ENCODE peak calls at places on chromosomes 13 and 19, in four cellular contexts. One of them, this sample, is unnamed.

GRCh38 chr19:48510421-48511268 is 990 bp downstream of the LMTK3 start:
- DNase-seq in IMR-90: peak
- DNase-seq in H9: peak
- DNase-seq in mesenchymal stem cell: peak
- DNase-seq in this sample: no peak

GRCh38 chr13:39462906-39463305 is 140.1 kb downstream of the LHFPL6 start:
- DNase-seq in H9: no peak
- DNase-seq in IMR-90: no peak
- DNase-seq in mesenchymal stem cell: no peak
- DNase-seq in this sample: no peak

GRCh38 chr13:98443329-98443728 is 133.6 kb downstream of the STK24 start:
- DNase-seq in mesenchymal stem cell: peak
- DNase-seq in IMR-90: peak
- DNase-seq in H9: no peak
- DNase-seq in this sample: no peak

GRCh38 chr13:83414393-83414792 is 467.9 kb downstream of the SLITRK1 start:
- DNase-seq in mesenchymal stem cell: no peak
- DNase-seq in IMR-90: peak
- DNase-seq in H9: no peak
- DNase-seq in this sample: no peak

GRCh38 chr13:30037766-30038165 is 187.3 kb upstream of the UBL3 start:
- DNase-seq in IMR-90: peak
- DNase-seq in mesenchymal stem cell: peak
- DNase-seq in H9: no peak
- DNase-seq in this sample: no peak

GRCh38 chr19:38073806-38074685 is 150.0 kb downstream of the DPF1 start:
- DNase-seq in IMR-90: peak
- DNase-seq in mesenchymal stem cell: peak
- DNase-seq in H9: peak
- DNase-seq in this sample: peak

GRCh38 chr13:27194209-27194608 is 22.6 kb upstream of the USP12 start:
- DNase-seq in H9: no peak
- DNase-seq in IMR-90: no peak
- DNase-seq in mesenchymal stem cell: peak
- DNase-seq in this sample: no peak

GRCh38 chr19:43519436-43520088 is 7.4 kb downstream of the ETHE1 start:
- DNase-seq in H9: peak
- DNase-seq in mesenchymal stem cell: peak
- DNase-seq in IMR-90: peak
- DNase-seq in this sample: peak

GRCh38 chr19:1085676-1086442 is 9.3 kb downstream of the POLR2E start:
- DNase-seq in H9: no peak
- DNase-seq in mesenchymal stem cell: no peak
- DNase-seq in IMR-90: no peak
- DNase-seq in this sample: no peak

GRCh38 chr13:94674609-94675348 is 37.6 kb downstream of the SOX21 start:
- DNase-seq in mesenchymal stem cell: peak
- DNase-seq in H9: peak
- DNase-seq in IMR-90: peak
- DNase-seq in this sample: peak

GRCh38 chr19:29854033-29854432 is 42.2 kb downstream of the CCNE1 start:
- DNase-seq in H9: no peak
- DNase-seq in IMR-90: no peak
- DNase-seq in mesenchymal stem cell: no peak
- DNase-seq in this sample: no peak

GRCh38 chr19:38374332-38375097 is at the start of gene PSMD8:
- DNase-seq in H9: peak
- DNase-seq in mesenchymal stem cell: peak
- DNase-seq in IMR-90: peak
- DNase-seq in this sample: peak

GRCh38 chr19:49213791-49214190 is 56.2 kb downstream of the TRPM4 start:
- DNase-seq in IMR-90: no peak
- DNase-seq in mesenchymal stem cell: no peak
- DNase-seq in H9: peak
- DNase-seq in this sample: no peak

GRCh38 chr13:65907656-65908441 is 1322.3 kb downstream of the PCDH9 start:
- DNase-seq in mesenchymal stem cell: peak
- DNase-seq in H9: no peak
- DNase-seq in IMR-90: peak
- DNase-seq in this sample: no peak

GRCh38 chr13:97914537-97914936 is 38.9 kb upstream of the IPO5 start:
- DNase-seq in IMR-90: peak
- DNase-seq in mesenchymal stem cell: no peak
- DNase-seq in H9: no peak
- DNase-seq in this sample: no peak

GRCh38 chr19:48661746-48662145 is 11.1 kb downstream of the NTN5 start:
- DNase-seq in H9: no peak
- DNase-seq in mesenchymal stem cell: no peak
- DNase-seq in IMR-90: no peak
- DNase-seq in this sample: no peak

GRCh38 chr13:19836472-19836871 is 27.0 kb downstream of the ZMYM5 start:
- DNase-seq in mesenchymal stem cell: peak
- DNase-seq in IMR-90: peak
- DNase-seq in H9: no peak
- DNase-seq in this sample: no peak

GRCh38 chr13:30743319-30744055 is 8.1 kb downstream of the ALOX5AP start:
- DNase-seq in H9: no peak
- DNase-seq in mesenchymal stem cell: peak
- DNase-seq in IMR-90: peak
- DNase-seq in this sample: no peak

GRCh38 chr13:23544668-23545067 is 25.5 kb upstream of the TNFRSF19 start:
- DNase-seq in mesenchymal stem cell: no peak
- DNase-seq in IMR-90: no peak
- DNase-seq in H9: no peak
- DNase-seq in this sample: no peak

GRCh38 chr13:44068737-44069136 is 189.0 kb downstream of the LACC1 start:
- DNase-seq in mesenchymal stem cell: peak
- DNase-seq in IMR-90: peak
- DNase-seq in H9: no peak
- DNase-seq in this sample: no peak

GRCh38 chr13:27341616-27342015 is 71.0 kb downstream of the RASL11A start:
- DNase-seq in H9: no peak
- DNase-seq in IMR-90: no peak
- DNase-seq in mesenchymal stem cell: peak
- DNase-seq in this sample: no peak

GRCh38 chr13:70353096-70353495 is 244.8 kb upstream of the KLHL1 start:
- DNase-seq in H9: peak
- DNase-seq in mesenchymal stem cell: peak
- DNase-seq in IMR-90: no peak
- DNase-seq in this sample: no peak

GRCh38 chr13:98157188-98157587 is 14.3 kb downstream of the FARP1 start:
- DNase-seq in mesenchymal stem cell: no peak
- DNase-seq in H9: no peak
- DNase-seq in IMR-90: peak
- DNase-seq in this sample: no peak

GRCh38 chr13:110285991-110286923 is 20.7 kb downstream of the COL4A1 start:
- DNase-seq in IMR-90: no peak
- DNase-seq in H9: no peak
- DNase-seq in mesenchymal stem cell: no peak
- DNase-seq in this sample: no peak

GRCh38 chr13:110282316-110282841 is 24.6 kb downstream of the COL4A1 start:
- DNase-seq in mesenchymal stem cell: no peak
- DNase-seq in H9: no peak
- DNase-seq in IMR-90: no peak
- DNase-seq in this sample: no peak

GRCh38 chr13:110284809-110285519 is 22.0 kb downstream of the COL4A1 start:
- DNase-seq in H9: no peak
- DNase-seq in mesenchymal stem cell: no peak
- DNase-seq in IMR-90: no peak
- DNase-seq in this sample: no peak

GRCh38 chr13:110281736-110282135 is 25.2 kb downstream of the COL4A1 start:
- DNase-seq in mesenchymal stem cell: no peak
- DNase-seq in H9: no peak
- DNase-seq in IMR-90: no peak
- DNase-seq in this sample: no peak

GRCh38 chr13:110283661-110284516 is 23.1 kb downstream of the COL4A1 start:
- DNase-seq in IMR-90: peak
- DNase-seq in mesenchymal stem cell: no peak
- DNase-seq in H9: no peak
- DNase-seq in this sample: no peak
- H3K23ac ChIP-seq in IMR-90: peak
- H3K23ac ChIP-seq in mesenchymal stem cell: no peak
- H3K23ac ChIP-seq in H9: no peak
- H3K23ac ChIP-seq in this sample: peak

GRCh38 chr13:49922301-49922700 is 13.8 kb downstream of the SPRYD7 start:
- DNase-seq in H9: no peak
- DNase-seq in mesenchymal stem cell: no peak
- DNase-seq in IMR-90: no peak
- DNase-seq in this sample: no peak
- H3K9ac ChIP-seq in H9: no peak
- H3K9ac ChIP-seq in mesenchymal stem cell: no peak
- H3K9ac ChIP-seq in IMR-90: no peak
- H3K9ac ChIP-seq in this sample: no peak

GRCh38 chr19:40641306-40641705 is 40.1 kb downstream of the LTBP4 start:
- DNase-seq in H9: no peak
- DNase-seq in mesenchymal stem cell: no peak
- DNase-seq in IMR-90: no peak
- DNase-seq in this sample: no peak

GRCh38 chr19:40639638-40639982 is 38.4 kb downstream of the LTBP4 start:
- DNase-seq in H9: no peak
- DNase-seq in IMR-90: no peak
- DNase-seq in mesenchymal stem cell: no peak
- DNase-seq in this sample: no peak

GRCh38 chr19:40642062-40642706 is 41.0 kb downstream of the LTBP4 start:
- DNase-seq in mesenchymal stem cell: no peak
- DNase-seq in H9: no peak
- DNase-seq in IMR-90: no peak
- DNase-seq in this sample: no peak

GRCh38 chr19:40642757-40643325 is 41.7 kb downstream of the LTBP4 start:
- DNase-seq in H9: no peak
- DNase-seq in IMR-90: no peak
- DNase-seq in mesenchymal stem cell: no peak
- DNase-seq in this sample: no peak

DNA sequence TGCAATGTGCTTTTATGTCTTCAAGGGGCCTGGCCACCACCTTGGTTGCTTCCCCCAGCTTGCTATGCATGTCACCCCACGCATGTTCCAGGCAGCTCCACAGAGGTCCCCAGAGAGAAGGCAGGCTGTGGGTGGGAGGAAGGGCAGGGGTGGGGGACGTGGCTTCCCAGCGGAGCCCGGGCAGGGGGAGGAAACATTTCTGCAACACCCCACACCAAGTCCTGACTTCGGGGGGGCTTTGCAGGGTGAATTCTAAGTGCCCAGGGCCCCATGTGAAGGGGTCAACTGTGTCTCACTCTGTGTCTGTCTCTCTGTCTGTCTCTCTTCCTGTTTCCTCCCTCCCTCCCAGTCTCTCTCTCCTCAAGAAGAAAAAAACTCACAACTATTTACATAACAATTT is 39.6 kb downstream of the LTBP4 start:
- DNase-seq in mesenchymal stem cell: peak
- DNase-seq in H9: no peak
- DNase-seq in IMR-90: peak
- DNase-seq in this sample: no peak
- H3K4ac ChIP-seq in mesenchymal stem cell: peak
- H3K4ac ChIP-seq in H9: no peak
- H3K4ac ChIP-seq in IMR-90: peak
- H3K4ac ChIP-seq in this sample: no peak

GRCh38 chr13:64770743-64771142 is 2459.4 kb downstream of the PCDH9 start:
- DNase-seq in IMR-90: no peak
- DNase-seq in mesenchymal stem cell: no peak
- DNase-seq in H9: no peak
- DNase-seq in this sample: no peak
- H3K23ac ChIP-seq in IMR-90: no peak
- H3K23ac ChIP-seq in mesenchymal stem cell: no peak
- H3K23ac ChIP-seq in H9: no peak
- H3K23ac ChIP-seq in this sample: no peak

DNA sequence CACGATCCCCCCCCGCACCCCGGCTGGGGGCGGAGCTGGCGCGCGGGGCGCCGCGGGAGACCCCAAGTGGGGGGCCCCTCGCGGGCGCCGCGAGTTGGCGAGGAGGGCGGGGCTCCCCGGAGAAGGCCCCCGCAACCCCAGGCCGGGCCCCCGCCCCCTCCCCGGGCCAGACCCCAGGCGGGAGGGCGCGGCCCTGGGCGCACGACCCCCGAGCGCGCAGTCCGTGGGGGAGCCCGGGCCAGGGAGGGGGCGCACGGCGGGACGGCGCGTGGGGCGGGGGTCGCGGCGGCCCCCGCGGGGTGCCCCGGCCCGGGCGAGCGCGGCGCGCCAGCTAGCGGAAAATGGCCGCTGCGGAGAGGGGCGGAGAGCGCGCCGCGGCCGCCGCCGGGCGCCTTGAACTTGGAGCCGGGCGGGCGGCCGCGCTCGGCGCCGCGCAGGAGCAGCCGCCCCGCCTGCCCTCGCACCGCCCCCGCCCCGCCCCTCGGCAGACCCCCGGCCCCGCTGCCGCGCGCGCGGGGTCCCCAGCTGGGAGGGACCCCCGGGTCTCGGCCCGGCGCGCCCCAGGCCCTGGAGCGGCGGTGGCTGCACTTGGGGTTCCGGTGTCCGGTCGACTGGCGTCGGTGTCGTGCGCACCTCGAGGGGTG is 6.4 kb upstream of the NFIC start:
- DNase-seq in mesenchymal stem cell: no peak
- DNase-seq in IMR-90: no peak
- DNase-seq in H9: no peak
- DNase-seq in this sample: no peak
- H3K9ac ChIP-seq in mesenchymal stem cell: peak
- H3K9ac ChIP-seq in IMR-90: peak
- H3K9ac ChIP-seq in H9: no peak
- H3K9ac ChIP-seq in this sample: no peak

DNA sequence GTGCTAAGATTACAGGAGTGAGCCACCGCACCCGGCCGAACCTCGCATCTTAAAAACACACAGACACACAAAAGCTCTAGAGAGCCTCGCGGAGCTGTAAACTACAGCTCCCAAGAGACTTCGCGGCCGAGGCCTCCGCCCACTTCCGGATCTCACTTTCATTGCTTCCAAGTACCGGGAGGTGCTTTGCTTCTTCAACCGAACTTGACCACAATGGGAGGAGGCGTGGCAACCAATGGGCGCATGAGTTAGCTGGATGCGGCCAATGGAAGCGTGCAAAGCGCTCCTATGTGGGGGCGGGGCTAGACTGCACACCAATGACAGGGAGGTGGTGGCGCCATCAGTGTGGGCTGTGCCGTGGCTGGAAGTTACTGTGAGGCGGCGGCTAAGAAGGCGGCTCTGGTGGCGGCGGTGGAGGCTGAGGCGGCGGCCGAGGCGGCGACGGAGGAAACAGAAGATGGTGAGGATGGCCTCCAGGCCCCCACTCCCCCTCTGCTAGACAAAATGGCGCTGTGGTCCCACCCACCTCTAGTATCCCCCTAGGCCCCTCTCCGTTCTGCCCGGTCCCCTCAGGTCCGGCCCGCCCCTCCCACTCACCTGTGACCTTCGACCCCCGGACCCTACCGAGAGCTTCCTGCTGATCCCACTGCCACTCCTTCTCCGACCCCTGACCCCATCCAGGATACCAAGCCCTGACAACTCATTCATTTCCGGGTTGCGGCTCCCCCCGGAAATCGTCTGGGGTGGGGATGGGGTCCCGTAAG is at the start of gene DDA1:
- DNase-seq in IMR-90: peak
- DNase-seq in mesenchymal stem cell: peak
- DNase-seq in H9: peak
- DNase-seq in this sample: peak
- H3K4ac ChIP-seq in IMR-90: peak
- H3K4ac ChIP-seq in mesenchymal stem cell: peak
- H3K4ac ChIP-seq in H9: no peak
- H3K4ac ChIP-seq in this sample: no peak

This sample was measured in neuronal stem cell.